ENCODE peak calls at places on chromosomes 2 and 18, in ten cellular contexts. C is Peyer's patch; V is uterus; D is neural progenitor cell; S is RWPE2; I is MM.1S; H is thoracic aorta; N is Panc1; K is CD8-positive, alpha-beta T cell; L is AG04449. G is an unnamed sample.

GRCh38 chr2:99747842-99748241 is 258.0 kb upstream of the REV1 start:
- DNase-seq in C (no peak), V (no peak), D (no peak), S (no peak), I (no peak), H (no peak), N (no peak), K (no peak), L (no peak), G (no peak)

GRCh38 chr2:74863802-74864248 is 29.9 kb downstream of the HK2 start:
- DNase-seq in C (peak), V (no peak), D (no peak), S (no peak), I (no peak), H (no peak), N (no peak), K (no peak), L (no peak), G (no peak)

GRCh38 chr2:165406053-165406628 is 63.4 kb upstream of the CSRNP3 start:
- DNase-seq in C (no peak), V (no peak), D (peak), S (no peak), I (no peak), H (no peak), N (no peak), K (no peak), L (no peak), G (no peak)

GRCh38 chr2:224847961-224848850 is 132.0 kb upstream of the CCDC195 start:
- DNase-seq in C (no peak), V (no peak), D (no peak), S (peak), I (no peak), H (no peak), N (no peak), K (no peak), L (peak), G (peak)

GRCh38 chr2:84980263-84980983 is 9.5 kb downstream of the KCMF1 start:
- DNase-seq in C (no peak), V (no peak), D (no peak), S (no peak), I (no peak), H (no peak), N (no peak), K (no peak), L (no peak), G (no peak)

GRCh38 chr18:62616331-62616805 is 93.5 kb downstream of the ZCCHC2 start:
- DNase-seq in C (no peak), V (no peak), D (no peak), S (no peak), I (no peak), H (no peak), N (no peak), K (no peak), L (no peak), G (peak)

GRCh38 chr2:112924348-112924747 is 13.4 kb downstream of the IL37 start:
- DNase-seq in C (no peak), V (no peak), D (no peak), S (no peak), I (no peak), H (no peak), N (no peak), K (no peak), L (no peak), G (no peak)

GRCh38 chr2:209532321-209532720 is 108.5 kb downstream of the MAP2 start:
- DNase-seq in C (no peak), V (no peak), D (no peak), S (no peak), I (no peak), H (no peak), N (no peak), K (no peak), L (no peak), G (no peak)

GRCh38 chr2:222360146-222360545 is 61.3 kb upstream of the PAX3 start:
- DNase-seq in C (no peak), V (no peak), D (no peak), S (no peak), I (no peak), H (no peak), N (no peak), K (no peak), L (no peak), G (no peak)

GRCh38 chr2:234189230-234189629 is 138.7 kb downstream of the SPP2 start:
- DNase-seq in C (no peak), V (no peak), D (peak), S (no peak), I (no peak), H (no peak), N (no peak), K (no peak), L (no peak), G (no peak)

GRCh38 chr18:47730795-47731194 is 199.7 kb downstream of the SMAD2 start:
- DNase-seq in C (no peak), V (no peak), D (no peak), S (peak), I (no peak), H (no peak), N (no peak), K (no peak), L (no peak), G (peak)

GRCh38 chr2:165401285-165401852 is 68.1 kb upstream of the CSRNP3 start:
- DNase-seq in C (no peak), V (no peak), D (peak), S (no peak), I (peak), H (no peak), N (peak), K (no peak), L (peak), G (peak)

GRCh38 chr2:180742809-180743208 is 237.6 kb upstream of the UBE2E3 start:
- DNase-seq in C (no peak), V (no peak), D (no peak), S (no peak), I (no peak), H (no peak), N (peak), K (no peak), L (no peak), G (no peak)

GRCh38 chr2:10810175-10811161 is 2.1 kb downstream of the PDIA6 start:
- DNase-seq in C (no peak), V (no peak), D (no peak), S (no peak), I (peak), H (no peak), N (no peak), K (no peak), L (no peak), G (peak)

GRCh38 chr2:193542762-193543161 is 1348.0 kb upstream of the TMEFF2 start:
- DNase-seq in C (no peak), V (no peak), D (no peak), S (no peak), I (peak), H (no peak), N (no peak), K (no peak), L (no peak), G (no peak)

GRCh38 chr2:190533175-190533967 is 1.2 kb downstream of the NEMP2 start:
- DNase-seq in C (no peak), V (no peak), D (no peak), S (no peak), I (no peak), H (no peak), N (no peak), K (no peak), L (no peak), G (peak)

GRCh38 chr18:60466671-60467070 is 94.1 kb upstream of the MC4R start:
- DNase-seq in C (no peak), V (no peak), D (no peak), S (no peak), I (no peak), H (no peak), N (no peak), K (no peak), L (no peak), G (peak)

GRCh38 chr2:18976112-18976961 is 382.1 kb downstream of the OSR1 start:
- DNase-seq in C (no peak), V (peak), D (no peak), S (no peak), I (peak), H (no peak), N (no peak), K (no peak), L (peak), G (peak)

GRCh38 chr18:22428672-22429071 is 11.0 kb upstream of the CTAGE1 start:
- DNase-seq in C (no peak), V (no peak), D (no peak), S (no peak), I (no peak), H (no peak), N (no peak), K (no peak), L (no peak), G (no peak)

GRCh38 chr2:204299766-204300165 is 245.5 kb upstream of the PARD3B start:
- DNase-seq in C (no peak), V (no peak), D (no peak), S (no peak), I (no peak), H (no peak), N (no peak), K (no peak), L (no peak), G (peak)

GRCh38 chr2:214543386-214543955 is 132.6 kb downstream of the VWC2L start:
- DNase-seq in C (no peak), V (no peak), D (no peak), S (no peak), I (peak), H (no peak), N (no peak), K (no peak), L (no peak), G (peak)

GRCh38 chr2:104163611-104164157 is 690.2 kb upstream of the POU3F3 start:
- DNase-seq in C (no peak), V (no peak), D (no peak), S (no peak), I (no peak), H (no peak), N (no peak), K (no peak), L (no peak), G (no peak)

GRCh38 chr2:9757430-9758287 is 85.6 kb upstream of the TAF1B start:
- DNase-seq in C (no peak), V (no peak), D (peak), S (no peak), I (no peak), H (peak), N (no peak), K (no peak), L (no peak), G (peak)

GRCh38 chr2:121375621-121376159 is 90.7 kb upstream of the TFCP2L1 start:
- DNase-seq in C (no peak), V (no peak), D (no peak), S (no peak), I (no peak), H (no peak), N (no peak), K (no peak), L (no peak), G (peak)

GRCh38 chr2:140203347-140203746 is 1423.2 kb upstream of the NXPH2 start:
- DNase-seq in C (no peak), V (no peak), D (no peak), S (no peak), I (no peak), H (no peak), N (no peak), K (no peak), L (no peak), G (no peak)

GRCh38 chr18:22115573-22115972 is 53.8 kb upstream of the GATA6 start:
- DNase-seq in C (peak), V (no peak), D (no peak), S (no peak), I (no peak), H (no peak), N (no peak), K (no peak), L (no peak), G (no peak)

GRCh38 chr18:5662586-5663090 is 118.8 kb upstream of the EPB41L3 start:
- DNase-seq in C (no peak), V (no peak), D (no peak), S (no peak), I (no peak), H (no peak), N (no peak), K (no peak), L (no peak), G (no peak)
- H3K4me3 ChIP-seq in C (no peak), V (no peak), D (no peak), S (no peak), I (no peak), H (no peak), N (no peak), K (no peak), L (no peak), G (no peak)

GRCh38 chr18:13746636-13747035 is 20.2 kb downstream of the RNMT start:
- DNase-seq in C (no peak), V (no peak), D (no peak), S (no peak), I (no peak), H (no peak), N (no peak), K (no peak), L (no peak), G (no peak)
- TF ChIP-seq CTCF in C (no peak), V (no peak), D (no peak), S (no peak), I (no peak), H (no peak), N (no peak), K (no peak), L (no peak), G (no peak)

GRCh38 chr2:105398522-105399206 is at the start of gene FHL2:
- DNase-seq in C (peak), V (peak), D (peak), S (peak), I (peak), H (no peak), N (no peak), K (peak), L (no peak), G (peak)

GRCh38 chr2:105396254-105397024 is 2.4 kb downstream of the FHL2 start:
- DNase-seq in C (peak), V (no peak), D (no peak), S (peak), I (no peak), H (peak), N (peak), K (no peak), L (no peak), G (peak)

GRCh38 chr2:105395691-105396090 is 3.2 kb downstream of the FHL2 start:
- DNase-seq in C (no peak), V (no peak), D (no peak), S (no peak), I (no peak), H (no peak), N (no peak), K (no peak), L (no peak), G (no peak)

GRCh38 chr2:105397959-105398521 is 811 bp downstream of the FHL2 start:
- DNase-seq in C (no peak), V (no peak), D (no peak), S (no peak), I (no peak), H (no peak), N (no peak), K (no peak), L (no peak), G (peak)

GRCh38 chr2:105397025-105397722 is 1.7 kb downstream of the FHL2 start:
- DNase-seq in C (no peak), V (no peak), D (no peak), S (no peak), I (no peak), H (no peak), N (no peak), K (no peak), L (no peak), G (no peak)
- H3K4me3 ChIP-seq in C (no peak), V (peak), D (no peak), S (peak), I (no peak), H (peak), N (peak), K (no peak), L (peak), G (peak)

DNA sequence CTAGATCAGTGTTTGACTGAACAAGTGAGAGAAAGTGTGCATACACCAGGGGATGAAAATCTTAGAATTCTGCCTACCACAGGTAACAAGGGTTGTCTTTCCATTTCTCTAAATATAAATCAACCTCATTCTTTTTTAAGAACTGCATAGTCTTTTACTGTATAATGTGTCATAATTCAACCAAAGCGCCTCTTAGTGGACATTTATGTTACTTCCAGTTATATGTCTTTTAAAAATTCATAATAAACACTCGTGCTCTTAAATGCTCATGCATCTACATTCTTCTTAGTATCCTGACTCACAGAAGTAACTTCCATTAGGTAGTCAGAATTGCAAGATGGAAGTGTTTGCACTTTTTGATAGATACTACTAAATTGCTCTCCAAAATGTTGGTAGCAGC is 76.2 kb downstream of the CHRNA1 start:
- DNase-seq in C (no peak), V (no peak), D (no peak), S (no peak), I (peak), H (no peak), N (no peak), K (no peak), L (no peak), G (peak)
- TF ChIP-seq CTCF in C (peak), V (peak), D (peak), S (peak), I (peak), H (peak), N (peak), K (peak), L (no peak), G (peak)

GRCh38 chr18:12645751-12646203 is 12.1 kb downstream of the SPIRE1 start:
- DNase-seq in C (no peak), V (peak), D (no peak), S (no peak), I (no peak), H (no peak), N (no peak), K (no peak), L (no peak), G (peak)
- H3K4me3 ChIP-seq in C (no peak), V (no peak), D (no peak), S (no peak), I (no peak), H (peak), N (no peak), K (no peak), L (no peak), G (no peak)

GRCh38 chr18:49784427-49785185 is 28.7 kb downstream of the ACAA2 start:
- DNase-seq in C (no peak), V (no peak), D (no peak), S (no peak), I (peak), H (no peak), N (no peak), K (no peak), L (no peak), G (peak)

GRCh38 chr18:49778826-49779465 is 34.4 kb downstream of the ACAA2 start:
- DNase-seq in C (no peak), V (no peak), D (no peak), S (no peak), I (no peak), H (no peak), N (no peak), K (no peak), L (no peak), G (no peak)
- TF ChIP-seq CTCF in C (no peak), V (no peak), D (no peak), S (no peak), I (no peak), H (no peak), N (no peak), K (no peak), L (no peak), G (no peak)

GRCh38 chr18:45962866-45963265 is 4.3 kb downstream of the EPG5 start:
- DNase-seq in C (no peak), V (no peak), D (no peak), S (no peak), I (no peak), H (no peak), N (no peak), K (no peak), L (peak), G (peak)
- H3K4me3 ChIP-seq in C (no peak), V (no peak), D (no peak), S (no peak), I (no peak), H (no peak), N (no peak), K (no peak), L (no peak), G (no peak)

DNA sequence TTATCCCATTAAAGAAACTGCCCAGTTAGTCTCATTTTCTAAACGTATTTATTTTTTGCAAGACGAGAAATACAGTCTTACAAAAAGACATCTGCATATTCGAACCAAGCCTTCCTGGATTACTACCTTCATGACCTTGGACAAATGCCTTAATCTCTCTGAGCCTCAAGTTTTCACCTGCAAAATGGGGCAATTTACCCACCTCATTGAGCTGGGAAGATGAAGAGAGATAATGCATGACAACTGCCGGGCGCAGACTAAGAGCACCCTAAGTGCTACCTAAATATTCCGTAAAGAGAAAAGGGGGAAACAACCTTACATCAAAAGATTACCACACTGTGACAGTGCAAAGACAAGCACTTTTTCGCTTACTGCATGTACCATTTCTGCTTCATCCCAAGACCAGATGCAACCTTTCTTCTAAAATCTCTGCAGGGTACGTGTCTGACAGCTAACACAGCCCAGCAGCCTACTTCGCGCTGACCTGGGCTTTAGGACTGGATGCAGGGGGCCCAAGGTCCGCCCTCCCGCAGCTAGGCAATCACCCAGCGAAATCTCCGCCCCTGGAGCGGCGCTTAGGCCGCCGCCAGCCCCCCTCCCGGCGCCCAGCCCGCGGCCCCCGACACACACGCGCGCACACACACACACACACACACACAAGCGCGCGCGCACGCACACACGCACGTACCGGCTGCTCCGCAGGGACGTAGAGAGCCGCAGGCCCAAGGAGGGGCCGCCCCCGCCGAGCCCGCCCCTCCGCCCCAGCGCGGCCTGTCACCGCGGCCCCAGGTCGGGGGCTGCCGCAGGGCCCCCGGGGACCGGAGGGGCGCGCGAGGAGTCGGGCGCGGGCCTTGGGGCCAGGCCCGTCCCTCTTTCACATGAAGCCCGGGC is 766 bp downstream of the MAP3K2 start:
- DNase-seq in C (peak), V (peak), D (peak), S (peak), I (peak), H (no peak), N (no peak), K (peak), L (peak), G (peak)
- TF ChIP-seq CTCF in C (no peak), V (no peak), D (no peak), S (no peak), I (no peak), H (no peak), N (no peak), K (no peak), L (no peak), G (no peak)

GRCh38 chr18:48930926-48931325 is 19.8 kb downstream of the SMAD7 start:
- DNase-seq in C (no peak), V (no peak), D (no peak), S (no peak), I (no peak), H (no peak), N (no peak), K (no peak), L (no peak), G (no peak)

GRCh38 chr18:48929212-48929612 is 21.6 kb downstream of the SMAD7 start:
- DNase-seq in C (no peak), V (no peak), D (no peak), S (no peak), I (no peak), H (no peak), N (no peak), K (no peak), L (no peak), G (no peak)

GRCh38 chr18:48927286-48928080 is 23.3 kb downstream of the SMAD7 start:
- DNase-seq in C (no peak), V (no peak), D (no peak), S (no peak), I (no peak), H (no peak), N (no peak), K (no peak), L (no peak), G (no peak)

GRCh38 chr18:48929951-48930713 is 20.6 kb downstream of the SMAD7 start:
- DNase-seq in C (peak), V (no peak), D (peak), S (no peak), I (no peak), H (no peak), N (no peak), K (no peak), L (no peak), G (peak)

DNA sequence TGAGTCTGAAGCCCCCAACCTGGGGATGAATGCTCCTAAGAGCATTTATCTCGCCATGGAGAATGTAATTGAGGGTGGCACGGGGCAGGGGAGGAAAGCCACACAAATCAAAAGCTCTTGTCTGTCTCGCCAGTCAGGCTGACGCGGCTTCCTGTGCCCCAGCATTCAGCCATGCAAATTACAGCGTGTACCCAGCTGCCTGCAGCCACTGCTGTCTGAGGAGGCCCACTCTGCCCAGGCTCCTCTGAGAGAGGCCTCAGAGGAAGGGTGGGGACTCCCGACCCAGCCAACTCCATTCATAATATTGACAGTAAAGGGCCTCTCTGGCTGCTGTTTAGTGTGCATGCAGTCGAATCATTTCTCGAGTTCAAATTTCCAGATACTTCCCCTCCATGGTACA is 22.0 kb downstream of the SMAD7 start:
- DNase-seq in C (peak), V (no peak), D (peak), S (no peak), I (peak), H (no peak), N (no peak), K (peak), L (no peak), G (peak)
- H3K4me3 ChIP-seq in C (no peak), V (no peak), D (no peak), S (no peak), I (peak), H (peak), N (no peak), K (no peak), L (peak), G (peak)

G was measured in AG10803.